ENCODE peak calls at places on chromosomes 5 and 9, in ten cellular contexts. P is neuronal stem cell; K is astrocyte of the hippocampus; I is stimulated activated CD4-positive, alpha-beta T cell treated with anti-CD3 and anti-CD28 coated beads, Interleukin-4, amount 100 ng/mL, for 24 hours; R is M059J; S is substantia nigra; O is astrocyte; N is EH; W is adrenal gland; M is NCI-H2029 treated with DMSO at 0.1 percent for 48 hours. E is an unnamed sample.

GRCh38 chr9:68851657-68852056 is 146.6 kb downstream of the PIP5K1B start:
- DNase-seq in P (no peak), K (no peak), I (no peak), R (peak), S (no peak), O (no peak), N (peak), W (peak), M (no peak), E (no peak)

GRCh38 chr9:127893392-127893791 is 6.0 kb downstream of the ST6GALNAC6 start:
- DNase-seq in P (no peak), K (no peak), I (no peak), R (no peak), S (no peak), O (no peak), N (no peak), W (no peak), M (no peak), E (no peak)

GRCh38 chr9:97564291-97565175 is 63.1 kb downstream of the TMOD1 start:
- DNase-seq in P (no peak), K (peak), I (no peak), R (peak), S (peak), O (peak), N (peak), W (peak), M (peak), E (no peak)

GRCh38 chr9:95055851-95056551 is 261.5 kb downstream of the FANCC start:
- DNase-seq in P (no peak), K (peak), I (no peak), R (no peak), S (peak), O (peak), N (peak), W (peak), M (peak), E (no peak)

GRCh38 chr9:97510797-97511761 is 9.6 kb downstream of the TMOD1 start:
- DNase-seq in P (no peak), K (peak), I (no peak), R (peak), S (no peak), O (peak), N (peak), W (no peak), M (no peak), E (peak)

GRCh38 chr9:121651295-121652036 is at the start of gene DAB2IP:
- DNase-seq in P (peak), K (peak), I (no peak), R (no peak), S (peak), O (no peak), N (peak), W (peak), M (no peak), E (no peak)

GRCh38 chr9:35917261-35917660 is 8.0 kb downstream of the SPAAR start:
- DNase-seq in P (no peak), K (no peak), I (no peak), R (no peak), S (no peak), O (no peak), N (no peak), W (no peak), M (no peak), E (no peak)

GRCh38 chr5:163770625-163771024 is 265.2 kb downstream of the MAT2B start:
- DNase-seq in P (no peak), K (no peak), I (no peak), R (no peak), S (no peak), O (no peak), N (no peak), W (no peak), M (no peak), E (no peak)

GRCh38 chr9:87464110-87464991 is 33.3 kb upstream of the DAPK1 start:
- DNase-seq in P (no peak), K (peak), I (peak), R (peak), S (no peak), O (no peak), N (peak), W (no peak), M (no peak), E (peak)

GRCh38 chr5:180007582-180007981 is 64.0 kb downstream of the RNF130 start:
- DNase-seq in P (no peak), K (peak), I (no peak), R (no peak), S (no peak), O (no peak), N (no peak), W (no peak), M (no peak), E (no peak)

GRCh38 chr5:98349251-98349989 is 424.0 kb upstream of the RGMB start:
- DNase-seq in P (no peak), K (peak), I (no peak), R (peak), S (no peak), O (peak), N (peak), W (no peak), M (no peak), E (no peak)

GRCh38 chr9:34151398-34151797 is 24.9 kb upstream of the DCAF12 start:
- DNase-seq in P (no peak), K (no peak), I (no peak), R (no peak), S (no peak), O (no peak), N (no peak), W (no peak), M (no peak), E (no peak)

GRCh38 chr9:13607746-13608445 is 328.4 kb upstream of the MPDZ start:
- DNase-seq in P (peak), K (peak), I (no peak), R (no peak), S (peak), O (no peak), N (no peak), W (no peak), M (no peak), E (no peak)

GRCh38 chr5:33726422-33727165 is 165.2 kb downstream of the ADAMTS12 start:
- DNase-seq in P (no peak), K (peak), I (no peak), R (peak), S (no peak), O (peak), N (peak), W (no peak), M (no peak), E (no peak)

GRCh38 chr5:53478411-53479044 is 1.9 kb upstream of the FST start:
- DNase-seq in P (peak), K (peak), I (no peak), R (peak), S (no peak), O (peak), N (peak), W (peak), M (peak), E (no peak)

GRCh38 chr5:95411476-95411875 is 20.3 kb downstream of the FAM81B start:
- DNase-seq in P (no peak), K (no peak), I (no peak), R (no peak), S (no peak), O (no peak), N (no peak), W (no peak), M (no peak), E (no peak)

GRCh38 chr9:134226221-134226930 is 62.0 kb upstream of the RNU6ATAC start:
- DNase-seq in P (no peak), K (no peak), I (no peak), R (peak), S (no peak), O (no peak), N (peak), W (peak), M (no peak), E (no peak)

GRCh38 chr9:4496497-4496896 is 6.2 kb downstream of the SLC1A1 start:
- DNase-seq in P (no peak), K (no peak), I (no peak), R (peak), S (no peak), O (no peak), N (no peak), W (no peak), M (no peak), E (no peak)

GRCh38 chr5:42929871-42930270 is 110.2 kb downstream of the ANXA2R start:
- DNase-seq in P (no peak), K (no peak), I (no peak), R (peak), S (no peak), O (no peak), N (peak), W (no peak), M (no peak), E (no peak)

GRCh38 chr5:113371788-113372196 is 63.0 kb downstream of the TSSK1B start:
- DNase-seq in P (no peak), K (peak), I (no peak), R (no peak), S (no peak), O (peak), N (no peak), W (no peak), M (no peak), E (no peak)

GRCh38 chr9:15722888-15723287 is 170.0 kb downstream of the CCDC171 start:
- DNase-seq in P (peak), K (peak), I (no peak), R (no peak), S (no peak), O (peak), N (no peak), W (no peak), M (no peak), E (no peak)

GRCh38 chr9:69036319-69036718 is 767 bp downstream of the FXN start:
- DNase-seq in P (no peak), K (no peak), I (peak), R (no peak), S (no peak), O (no peak), N (no peak), W (peak), M (no peak), E (no peak)

GRCh38 chr5:141875022-141875740 is 3.0 kb downstream of the PCDH1 start:
- DNase-seq in P (no peak), K (no peak), I (no peak), R (no peak), S (no peak), O (no peak), N (no peak), W (no peak), M (no peak), E (no peak)

GRCh38 chr5:41707853-41708603 is 162.2 kb downstream of the OXCT1 start:
- DNase-seq in P (peak), K (peak), I (no peak), R (peak), S (no peak), O (peak), N (peak), W (no peak), M (no peak), E (no peak)

GRCh38 chr9:110016340-110016739 is 191.6 kb downstream of the C9orf152 start:
- DNase-seq in P (no peak), K (peak), I (no peak), R (peak), S (no peak), O (peak), N (peak), W (peak), M (no peak), E (no peak)

E was measured in GM06990.